ENCODE peak calls at places on chromosomes 3 and 15, in four cellular contexts. A, J, F and L are unnamed samples.

GRCh38 chr3:13548696-13549512 is at the start of gene FBLN2:
- DNase-seq in J (no peak), A (no peak), F (no peak), L (no peak)

GRCh38 chr3:184378650-184379374 is 805 bp upstream of the THPO start:
- DNase-seq in F (no peak), J (no peak), A (no peak), L (no peak)

GRCh38 chr15:56786966-56787365 is 53.7 kb upstream of the ZNF280D start:
- DNase-seq in A (no peak), F (no peak), J (no peak), L (no peak)

GRCh38 chr3:134568790-134569189 is 82.0 kb downstream of the KY start:
- DNase-seq in F (no peak), J (no peak), A (no peak), L (no peak)

GRCh38 chr3:23489338-23490158 is 286.4 kb downstream of the UBE2E2 start:
- DNase-seq in A (no peak), J (peak; percentile 52), F (no peak), L (no peak)

GRCh38 chr3:151581046-151581445 is 120.2 kb upstream of the IGSF10 start:
- DNase-seq in J (no peak), F (no peak), A (no peak), L (no peak)

GRCh38 chr15:42226648-42227047 is 18.5 kb upstream of the VPS39 start:
- DNase-seq in A (no peak), F (no peak), J (no peak), L (no peak)

GRCh38 chr15:98537516-98538060 is 110.8 kb upstream of the IGF1R start:
- DNase-seq in A (no peak), F (no peak), J (no peak), L (no peak)

GRCh38 chr3:7423995-7424394 is 563.1 kb downstream of the GRM7 start:
- DNase-seq in F (no peak), A (no peak), J (no peak), L (no peak)

GRCh38 chr3:156643729-156644389 is 30.5 kb upstream of the TIPARP start:
- DNase-seq in J (peak; percentile 3), F (no peak), A (no peak), L (no peak)

GRCh38 chr3:84891851-84892250 is 66.9 kb upstream of the CADM2 start:
- DNase-seq in J (no peak), A (no peak), F (no peak), L (no peak)

GRCh38 chr15:66672867-66673266 is 29.2 kb upstream of the SMAD6 start:
- DNase-seq in F (no peak), J (no peak), A (no peak), L (no peak)

GRCh38 chr15:66675456-66675855 is 26.6 kb upstream of the SMAD6 start:
- DNase-seq in F (no peak), J (no peak), A (no peak), L (no peak)

GRCh38 chr15:66670698-66671580 is 31.1 kb upstream of the SMAD6 start:
- DNase-seq in F (peak; percentile 48), J (no peak), A (peak; percentile 76), L (no peak)

GRCh38 chr15:66674756-66675155 is 27.3 kb upstream of the SMAD6 start:
- DNase-seq in F (no peak), A (no peak), J (no peak), L (no peak)

DNA sequence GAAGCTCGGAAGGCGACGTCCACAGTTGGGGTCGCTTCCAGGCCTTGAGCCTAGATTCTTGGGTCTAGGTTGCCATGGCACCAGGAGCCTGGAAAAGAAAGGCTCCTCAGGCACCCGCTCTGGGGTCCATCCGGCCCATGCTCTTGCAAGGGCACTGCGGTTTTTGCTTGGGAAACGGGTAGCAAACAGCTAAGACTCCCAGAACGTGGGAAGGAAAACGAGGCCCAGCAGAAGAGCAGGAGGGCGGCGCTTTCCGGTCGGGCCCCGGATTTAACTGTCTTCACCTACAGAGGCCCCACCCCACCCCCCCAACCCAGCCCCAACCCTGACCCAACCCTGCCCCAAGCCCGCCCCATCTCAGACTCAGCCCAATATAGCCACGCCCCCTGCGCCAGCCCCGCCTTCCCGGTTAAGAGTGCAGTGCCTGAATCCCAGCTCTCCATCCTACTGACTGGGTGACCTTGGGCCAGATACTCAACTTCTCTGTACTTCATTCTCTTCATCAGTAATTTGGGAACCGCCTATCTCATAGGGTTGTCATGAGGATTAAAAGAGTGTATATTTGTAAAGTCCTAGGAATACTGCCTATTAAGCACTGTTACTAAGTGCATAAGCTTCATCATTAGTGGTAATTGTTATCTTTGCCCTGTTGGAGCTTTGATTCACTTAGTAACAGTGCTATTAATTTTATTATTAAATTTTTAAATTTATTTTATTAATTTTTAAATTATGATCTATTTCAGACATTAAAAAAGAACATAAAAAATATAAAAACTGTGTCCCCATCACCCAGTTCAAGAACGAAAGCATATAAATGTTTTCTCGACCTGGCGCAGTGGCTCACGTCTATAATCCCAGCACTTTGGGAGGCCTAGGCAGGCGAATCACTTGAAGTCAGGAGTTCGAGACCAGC is 28.4 kb upstream of the SMAD6 start:
- DNase-seq in F (no peak), A (peak; percentile 60), J (no peak), L (peak; percentile 24)
- H2AFZ ChIP-seq in F (no peak overlapping the region), A (no peak overlapping the region), J (no peak overlapping the region), L (no peak overlapping the region)

GRCh38 chr3:177283983-177284382 is 86.7 kb upstream of the TBL1XR1 start:
- DNase-seq in F (peak; percentile 54), A (no peak), J (no peak), L (no peak)
- TF ChIP-seq EZH2 in F (no peak), A (no peak), J (no peak), L (no peak)

GRCh38 chr3:144809381-144809780 is 837.8 kb downstream of the DIPK2A start:
- DNase-seq in F (no peak), A (no peak), J (no peak), L (no peak)
- H3K79me2 ChIP-seq in F (no peaks in the 10 kb centered on the region), A (no peaks in the 10 kb centered on the region), J (no peaks in the 10 kb centered on the region), L (no peaks in the 10 kb centered on the region)

DNA sequence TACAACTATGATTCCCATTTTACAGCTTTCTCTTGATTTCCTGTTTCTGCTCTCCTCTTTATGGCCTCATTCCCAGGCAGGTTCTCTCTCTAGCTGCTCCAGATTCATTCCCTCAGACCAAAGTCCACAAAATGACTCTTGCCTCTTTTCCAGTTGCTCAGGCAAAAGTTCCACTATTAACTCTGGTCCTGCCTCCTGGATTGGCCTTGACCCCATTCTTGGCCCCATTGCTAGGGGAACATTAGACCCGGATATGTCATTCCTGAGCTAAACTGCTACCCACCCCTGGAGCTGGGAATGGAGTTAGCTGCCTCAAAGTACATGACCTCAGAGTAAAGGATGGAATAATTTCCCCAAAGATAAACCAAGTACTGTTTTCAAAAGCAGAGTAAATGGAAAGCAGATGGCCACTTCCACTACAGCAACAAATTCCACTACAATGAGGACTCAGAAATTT is 73.0 kb upstream of the GAP43 start:
- DNase-seq in F (no peak), A (no peak), J (no peak), L (no peak)
- H2AFZ ChIP-seq in F (no peak overlapping the region), A (no peak overlapping the region), J (no peak overlapping the region), L (no peak overlapping the region)

GRCh38 chr3:37604336-37604833 is 257.3 kb upstream of the CTDSPL start:
- DNase-seq in F (no peak), J (no peak), A (no peak), L (no peak)

GRCh38 chr3:37608061-37608702 is 253.5 kb upstream of the CTDSPL start:
- DNase-seq in F (peak; percentile 72), J (no peak), A (no peak), L (no peak)

GRCh38 chr3:37607604-37608003 is 254.1 kb upstream of the CTDSPL start:
- DNase-seq in F (no peak), A (no peak), J (no peak), L (no peak)

GRCh38 chr3:37605754-37606153 is 255.9 kb upstream of the CTDSPL start:
- DNase-seq in F (no peak), J (no peak), A (no peak), L (no peak)

GRCh38 chr3:37606472-37606871 is 255.2 kb upstream of the CTDSPL start:
- DNase-seq in J (no peak), F (no peak), A (no peak), L (no peak)
- TF ChIP-seq EZH2 in J (no peak), F (no peak), A (no peak), L (no peak)

GRCh38 chr3:185824467-185825378 is at the start of gene IGF2BP2:
- DNase-seq in A (no peak), J (peak; percentile 84), F (peak; percentile 73), L (peak; percentile 91)
- H3K79me2 ChIP-seq in A (peaks cover 51% of the 10 kb centered on the region), J (peaks cover 66% of the 10 kb centered on the region), F (peaks cover 70% of the 10 kb centered on the region), L (peaks cover 40% of the 10 kb centered on the region)

GRCh38 chr15:43776718-43777292 is at the start of gene ELL3:
- DNase-seq in A (peak; percentile 69), J (no peak), F (peak; percentile 57), L (peak; percentile 52)
- H2AFZ ChIP-seq in A (peak within 1 kb of the TSS; percentile 83), J (peak within 1 kb of the TSS; percentile 96), F (peak within 1 kb of the TSS; percentile 97), L (peak within 1 kb of the TSS; percentile 83)

GRCh38 chr15:79932447-79932846 is 35.6 kb upstream of the MTHFS start:
- DNase-seq in F (no peak), A (no peak), J (no peak), L (no peak)
- TF ChIP-seq EZH2 in F (no peak), A (no peak), J (no peak), L (no peak)

DNA sequence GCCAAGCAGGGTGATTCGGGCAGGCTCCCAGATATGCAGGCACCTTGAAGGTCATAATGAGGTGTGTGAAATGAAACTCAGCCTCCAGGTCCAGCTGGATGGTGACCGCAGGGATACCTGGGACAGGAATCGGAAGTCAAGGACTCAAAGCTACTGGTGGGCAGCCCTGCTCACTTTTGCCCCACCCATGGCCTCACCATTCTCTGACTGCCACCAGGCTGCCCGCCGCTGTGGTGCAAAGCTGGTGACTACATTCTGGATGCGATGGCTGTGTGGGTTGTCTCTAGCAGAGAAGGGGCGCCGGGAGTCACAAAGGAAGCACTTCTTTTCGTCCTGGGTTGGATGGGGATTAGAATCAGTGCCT is 795 bp downstream of the LAMB2 start:
- DNase-seq in J (no peak), A (no peak), F (no peak), L (no peak)
- H3K79me2 ChIP-seq in J (peaks cover 25% of the 10 kb centered on the region), A (peaks cover 11% of the 10 kb centered on the region), F (peaks cover 18% of the 10 kb centered on the region), L (no peaks in the 10 kb centered on the region)

GRCh38 chr15:62035256-62035908 is 24.9 kb downstream of the VPS13C start:
- DNase-seq in A (no peak), J (peak; percentile 74), F (no peak), L (no peak)
- H2AFZ ChIP-seq in A (no peak overlapping the region), J (no peak overlapping the region), F (no peak overlapping the region), L (no peak overlapping the region)